ENCODE peak calls at places on chromosomes 6 and 20, in nine cellular contexts. S is endothelial cell of umbilical vein, L is heart left ventricle, J is prostate gland, V is A549, N is adrenal gland, C is esophagus squamous epithelium, E is body of pancreas, F is H1. B is an unnamed sample.

GRCh38 chr6:34657307-34657978 is 39.1 kb downstream of the ILRUN start:
- DNase-seq in V (peak), N (peak), C (no peak), F (no peak), E (peak), L (no peak), J (peak), S (peak), B (peak)

GRCh38 chr6:29016559-29017427 is 11.7 kb upstream of the ZNF311 start:
- DNase-seq in F (no peak), N (peak), E (peak), C (no peak), L (peak), V (peak), S (peak), J (peak), B (peak)

GRCh38 chr6:112037783-112038216 is 16.1 kb upstream of the CCN6 start:
- DNase-seq in C (no peak), E (peak), J (no peak), N (peak), V (peak), F (no peak), S (peak), L (no peak), B (no peak)

GRCh38 chr6:17045581-17046322 is 56.1 kb upstream of the STMND1 start:
- DNase-seq in F (no peak), J (no peak), N (no peak), C (no peak), E (no peak), S (peak), V (no peak), L (no peak), B (no peak)

GRCh38 chr6:69866351-69867074 is at the start of gene COL19A1:
- DNase-seq in J (no peak), N (peak), S (peak), V (no peak), L (peak), C (peak), F (no peak), E (peak), B (peak)

GRCh38 chr6:15378272-15378671 is 132.4 kb downstream of the JARID2 start:
- DNase-seq in F (no peak), L (no peak), S (no peak), E (no peak), C (no peak), V (no peak), J (no peak), N (no peak), B (no peak)

GRCh38 chr20:61486198-61486597 is 234.1 kb downstream of the CDH4 start:
- DNase-seq in L (no peak), E (no peak), C (no peak), S (no peak), J (no peak), F (no peak), N (no peak), V (no peak), B (no peak)

GRCh38 chr6:21214738-21215448 is 378.7 kb upstream of the SOX4 start:
- DNase-seq in E (no peak), F (no peak), V (no peak), J (no peak), S (no peak), N (no peak), L (no peak), C (no peak), B (no peak)

GRCh38 chr6:112357801-112358200 is 10.7 kb downstream of the RFPL4B start:
- DNase-seq in J (no peak), C (no peak), L (no peak), V (peak), N (no peak), E (no peak), S (peak), F (no peak), B (no peak)

GRCh38 chr20:10390709-10391108 is 43.3 kb downstream of the MKKS start:
- DNase-seq in S (no peak), C (no peak), J (no peak), E (no peak), N (no peak), F (no peak), L (no peak), V (no peak), B (no peak)

GRCh38 chr6:119129148-119129967 is 50.9 kb upstream of the FAM184A start:
- DNase-seq in C (no peak), V (peak), J (peak), F (no peak), L (no peak), S (peak), N (no peak), E (peak), B (no peak)

GRCh38 chr6:17393335-17394191 is at the start of gene CAP2:
- DNase-seq in E (peak), C (no peak), N (peak), L (peak), S (peak), J (peak), F (peak), V (peak), B (no peak)

GRCh38 chr20:46131396-46131795 is 13.3 kb downstream of the CD40 start:
- DNase-seq in L (no peak), J (no peak), E (no peak), V (no peak), S (peak), F (no peak), C (no peak), N (no peak), B (no peak)

GRCh38 chr6:103819509-103819908 is 1040.2 kb downstream of the HACE1 start:
- DNase-seq in C (no peak), J (no peak), L (no peak), V (no peak), F (no peak), E (no peak), S (no peak), N (no peak), B (no peak)

GRCh38 chr20:36394340-36394965 is 88.3 kb downstream of the DLGAP4 start:
- DNase-seq in J (no peak), N (peak), S (no peak), F (no peak), L (no peak), E (no peak), C (no peak), V (no peak), B (no peak)

GRCh38 chr20:18585134-18585533 is 2.7 kb upstream of the DTD1 start:
- DNase-seq in N (no peak), S (no peak), V (peak), L (no peak), F (peak), C (no peak), J (no peak), E (no peak), B (no peak)

GRCh38 chr20:62550087-62550565 is 74.3 kb upstream of the GATA5 start:
- DNase-seq in S (no peak), E (no peak), V (peak), F (no peak), C (no peak), N (peak), L (peak), J (no peak), B (no peak)

GRCh38 chr6:158807515-158808441 is 11.4 kb downstream of the EZR start:
- DNase-seq in C (no peak), S (no peak), N (peak), L (no peak), E (no peak), F (no peak), V (no peak), J (no peak), B (peak)

GRCh38 chr20:47330933-47331708 is 25.4 kb downstream of the ZMYND8 start:
- DNase-seq in S (peak), L (no peak), F (no peak), E (no peak), V (peak), C (no peak), J (no peak), N (peak), B (peak)

GRCh38 chr20:64048402-64049044 is 916 bp downstream of the SOX18 start:
- DNase-seq in C (no peak), E (no peak), V (no peak), L (no peak), F (no peak), S (no peak), J (no peak), N (no peak), B (no peak)

GRCh38 chr20:50260480-50261221 is 70.0 kb downstream of the CEBPB start:
- DNase-seq in C (no peak), V (no peak), S (no peak), J (no peak), N (no peak), L (no peak), F (no peak), E (peak), B (peak)

GRCh38 chr6:73579851-73580246 is 59.0 kb upstream of the EEF1A1 start:
- DNase-seq in F (peak), E (peak), C (no peak), S (no peak), J (no peak), L (no peak), N (peak), V (peak), B (no peak)

GRCh38 chr6:103081126-103081525 is 1687.6 kb downstream of the GRIK2 start:
- DNase-seq in F (no peak), V (no peak), J (no peak), S (no peak), C (no peak), N (no peak), L (no peak), E (no peak), B (no peak)

GRCh38 chr6:142744836-142745235 is 200.1 kb downstream of the HIVEP2 start:
- DNase-seq in L (no peak), N (no peak), C (no peak), F (no peak), E (no peak), J (no peak), V (no peak), S (no peak), B (no peak)

GRCh38 chr6:64012351-64013060 is 376.9 kb downstream of the PHF3 start:
- DNase-seq in C (no peak), L (no peak), S (no peak), N (no peak), F (peak), J (no peak), E (no peak), V (peak), B (peak)

GRCh38 chr6:166951670-166952060 is 4.7 kb downstream of the RNASET2 start:
- DNase-seq in E (no peak), N (no peak), V (no peak), S (no peak), L (no peak), C (no peak), J (no peak), F (no peak), B (no peak)

GRCh38 chr6:112160745-112161144 is 73.4 kb downstream of the FAM229B start:
- DNase-seq in N (no peak), C (no peak), L (no peak), S (no peak), V (no peak), J (no peak), E (no peak), F (no peak), B (no peak)

GRCh38 chr20:35394271-35394670 is 17.5 kb downstream of the UQCC1 start:
- DNase-seq in C (no peak), J (no peak), F (no peak), N (no peak), L (no peak), E (no peak), S (no peak), V (no peak), B (no peak)

GRCh38 chr6:165417298-165417865 is 108.0 kb upstream of the C6orf118 start:
- DNase-seq in E (no peak), S (no peak), L (no peak), C (no peak), N (no peak), F (no peak), V (no peak), J (no peak), B (no peak)

GRCh38 chr6:151240861-151241642 is 1.3 kb downstream of the AKAP12 start:
- DNase-seq in E (peak), J (peak), L (peak), S (peak), V (peak), F (no peak), C (no peak), N (peak), B (no peak)

GRCh38 chr6:23365732-23366131 is 760.3 kb upstream of the NRSN1 start:
- DNase-seq in C (no peak), E (no peak), L (no peak), S (no peak), N (no peak), V (no peak), J (no peak), F (no peak), B (no peak)

GRCh38 chr20:19407731-19408130 is 195.3 kb downstream of the SLC24A3 start:
- DNase-seq in C (no peak), F (no peak), S (no peak), V (no peak), J (peak), E (no peak), L (no peak), N (no peak), B (no peak)

GRCh38 chr6:104887350-104887749 is 27.6 kb upstream of the HACE1 start:
- DNase-seq in E (no peak), V (peak), J (no peak), S (peak), C (no peak), F (no peak), N (no peak), L (no peak), B (no peak)

GRCh38 chr20:57392130-57392445 is 892 bp downstream of the RBM38 start:
- DNase-seq in N (no peak), S (no peak), J (no peak), V (no peak), F (no peak), E (no peak), C (no peak), L (no peak), B (no peak)

DNA sequence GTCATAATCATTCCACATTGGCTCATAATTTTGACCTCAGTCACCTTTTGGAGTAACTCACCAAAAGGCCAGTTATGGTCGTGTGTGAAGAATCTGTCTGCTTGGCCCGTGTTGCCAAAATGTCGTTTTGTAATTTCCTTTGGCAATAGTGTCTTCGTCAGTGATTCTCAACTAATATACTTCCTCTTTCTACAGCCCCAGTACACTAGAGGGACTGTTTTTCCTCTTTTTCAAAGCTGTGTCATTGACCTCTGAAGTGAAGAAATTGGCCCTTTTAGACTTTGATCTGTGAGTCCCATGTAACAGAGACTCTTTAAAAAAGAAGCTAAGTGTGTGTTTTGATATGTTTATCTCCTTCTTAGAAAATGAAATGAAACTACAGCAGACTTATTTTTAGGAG is 5.2 kb downstream of the FOXO3 start:
- DNase-seq in S (peak), J (no peak), E (peak), V (no peak), F (no peak), C (no peak), N (peak), L (no peak), B (no peak)
- H3K27ac ChIP-seq in S (peak), J (peak), E (no peak), V (no peak), F (no peak), C (peak), N (peak), L (peak), B (peak)

GRCh38 chr6:128112494-128112893 is 211.6 kb upstream of the THEMIS start:
- DNase-seq in N (no peak), C (no peak), F (no peak), E (no peak), S (peak), J (no peak), L (no peak), V (no peak), B (no peak)
- H3K4me3 ChIP-seq in N (no peak), C (peak), F (no peak), E (no peak), S (no peak), J (no peak), L (no peak), V (no peak), B (peak)

DNA sequence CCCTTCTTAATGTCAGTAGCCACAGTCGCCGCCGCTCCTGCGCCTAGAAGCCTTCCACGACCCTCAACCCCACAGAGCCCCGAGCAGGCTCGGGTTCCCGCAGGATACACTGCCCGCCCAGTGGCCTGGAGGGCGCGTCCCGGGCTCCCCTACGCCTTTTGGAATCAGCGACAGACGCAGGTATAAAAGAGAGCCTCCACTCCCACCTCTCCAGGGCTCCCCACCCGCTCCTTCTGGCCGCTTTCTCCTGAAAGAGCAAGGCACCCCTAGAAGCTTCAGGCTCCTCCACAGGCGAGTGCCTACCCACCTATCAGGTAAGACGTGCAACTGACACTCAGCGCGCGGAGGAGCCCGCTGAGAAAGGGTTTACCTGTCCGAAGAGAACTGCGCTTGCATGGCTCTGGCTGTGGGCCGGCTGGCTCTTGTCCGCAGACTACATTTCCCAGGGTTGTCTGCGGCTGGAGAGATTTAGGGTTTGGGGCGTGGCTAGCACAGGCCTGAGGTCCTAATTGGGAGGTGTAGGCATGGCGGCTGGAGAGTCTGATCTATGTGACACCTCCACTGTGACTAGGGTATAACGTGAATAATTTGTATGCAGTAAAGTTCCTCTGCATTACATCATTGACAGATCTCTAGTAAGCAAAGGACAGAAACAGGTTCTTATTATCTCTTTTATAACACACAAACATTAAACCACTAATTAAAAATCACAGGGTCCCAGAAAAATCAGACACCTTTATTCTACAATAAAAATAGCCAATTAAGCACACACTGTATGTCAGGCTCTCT is 13.5 kb upstream of the ZNF391 start:
- DNase-seq in S (peak), J (peak), V (no peak), L (peak), E (peak), C (no peak), F (peak), N (peak), B (peak)
- TF ChIP-seq POLR2A in S (no peak), J (peak), V (no peak), L (no peak), E (peak), C (peak), F (peak), N (no peak), B (no peak)

DNA sequence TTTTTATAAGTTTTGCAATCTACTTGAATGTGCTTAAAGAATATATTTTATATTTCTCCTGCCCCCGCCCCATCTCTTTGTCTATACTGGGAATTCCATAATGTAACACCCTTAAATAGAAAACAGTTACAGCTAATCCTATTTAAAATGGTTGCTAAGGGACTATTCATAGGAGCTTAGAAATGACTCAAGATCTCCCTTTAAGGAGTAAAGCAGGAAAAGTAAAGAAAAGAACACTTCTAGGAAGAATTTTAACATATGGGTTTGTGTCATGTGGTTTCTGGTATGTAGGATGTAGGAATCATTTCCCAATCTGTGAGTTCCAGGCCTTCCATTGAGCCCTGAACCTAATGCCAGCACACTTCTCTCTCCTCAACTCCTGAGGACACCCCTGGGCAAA is 27.1 kb downstream of the RIMS1 start:
- DNase-seq in N (no peak), J (no peak), C (no peak), E (no peak), L (no peak), F (no peak), V (no peak), S (no peak), B (no peak)
- H3K27ac ChIP-seq in N (no peak), J (no peak), C (no peak), E (no peak), L (no peak), F (no peak), V (no peak), S (no peak), B (no peak)

DNA sequence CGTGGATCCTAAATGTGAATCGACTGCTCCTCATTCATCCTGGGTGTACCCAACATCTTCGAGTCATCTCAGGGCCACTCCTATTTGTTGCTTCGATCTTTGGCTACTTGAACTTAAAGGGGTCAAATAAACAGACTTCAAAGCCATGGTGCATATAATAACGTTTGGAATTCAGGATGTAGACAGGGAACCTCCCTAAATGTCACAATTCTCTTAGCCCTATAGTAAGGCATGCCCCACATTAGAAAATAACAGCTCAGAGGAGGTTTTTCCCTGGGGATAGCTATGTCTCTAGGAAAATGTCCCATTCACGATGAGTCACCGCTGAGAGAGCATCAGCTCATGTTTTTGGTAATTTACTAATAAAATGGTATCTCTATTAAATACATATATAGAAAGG is 54.8 kb upstream of the BMP6 start:
- DNase-seq in V (peak), J (no peak), F (no peak), S (no peak), L (no peak), N (no peak), E (no peak), C (no peak), B (no peak)
- H3K4me3 ChIP-seq in V (no peak), J (no peak), F (no peak), S (no peak), L (no peak), N (no peak), E (no peak), C (no peak), B (no peak)

GRCh38 chr6:136290406-136291010 is 862 bp upstream of the BCLAF1 start:
- DNase-seq in N (peak), F (no peak), E (peak), J (peak), V (peak), L (peak), C (peak), S (peak), B (peak)
- TF ChIP-seq POLR2A in N (no peak), F (no peak), E (no peak), J (no peak), V (no peak), L (no peak), C (no peak), S (no peak), B (no peak)

GRCh38 chr20:1722513-1723050 is 65.0 kb upstream of the SIRPG start:
- DNase-seq in F (no peak), L (no peak), E (no peak), V (no peak), S (no peak), N (no peak), J (no peak), C (no peak), B (no peak)

GRCh38 chr20:1721687-1722512 is 64.3 kb upstream of the SIRPG start:
- DNase-seq in V (no peak), L (no peak), C (no peak), F (peak), N (no peak), J (no peak), S (no peak), E (no peak), B (peak)

GRCh38 chr20:1720845-1721475 is 63.4 kb upstream of the SIRPG start:
- DNase-seq in S (no peak), E (no peak), V (no peak), L (no peak), J (no peak), C (no peak), N (no peak), F (no peak), B (no peak)

GRCh38 chr20:1718604-1719384 is 61.2 kb upstream of the SIRPG start:
- DNase-seq in V (peak), L (no peak), J (no peak), C (no peak), F (no peak), N (peak), S (no peak), E (peak), B (no peak)

GRCh38 chr20:1720226-1720625 is 62.6 kb upstream of the SIRPG start:
- DNase-seq in N (no peak), V (no peak), E (no peak), F (no peak), J (no peak), L (no peak), S (no peak), C (no peak), B (no peak)
- H3K27ac ChIP-seq in N (no peak), V (no peak), E (no peak), F (no peak), J (no peak), L (no peak), S (no peak), C (no peak), B (no peak)